ENCODE peak calls at places on chromosomes 4 and X, in six cellular contexts. K is cardiac fibroblast; U is body of pancreas; Y is prostate gland; R is CD8-positive, alpha-beta T cell; M is OCI-LY7. F is an unnamed sample.

GRCh38 chrX:28133763-28134162 is 152.5 kb upstream of the DCAF8L1 start:
- DNase-seq in K (no peak), U (no peak), Y (no peak), R (no peak), M (no peak), F (no peak)

GRCh38 chrX:72621163-72621562 is 48.5 kb upstream of the HDAC8 start:
- DNase-seq in K (no peak), U (peak), Y (no peak), R (no peak), M (no peak), F (no peak)

GRCh38 chr4:4776335-4776734 is 83.1 kb upstream of the MSX1 start:
- DNase-seq in K (no peak), U (no peak), Y (no peak), R (no peak), M (no peak), F (no peak)

GRCh38 chr4:142893012-142893411 is 46.9 kb upstream of the INPP4B start:
- DNase-seq in K (no peak), U (no peak), Y (no peak), R (no peak), M (no peak), F (no peak)

GRCh38 chr4:6916587-6917444 is 7.2 kb downstream of the TBC1D14 start:
- DNase-seq in K (no peak), U (no peak), Y (peak), R (peak), M (no peak), F (no peak)

GRCh38 chrX:151896734-151897474 is 15.8 kb upstream of the MAGEA4 start:
- DNase-seq in K (peak), U (no peak), Y (no peak), R (no peak), M (no peak), F (no peak)

GRCh38 chr4:168773388-168774195 is 236.5 kb downstream of the CBR4 start:
- DNase-seq in K (no peak), U (no peak), Y (no peak), R (no peak), M (no peak), F (no peak)

GRCh38 chr4:15963568-15963967 is 593 bp upstream of the FGFBP2 start:
- DNase-seq in K (no peak), U (no peak), Y (no peak), R (peak), M (no peak), F (no peak)

GRCh38 chr4:2366252-2367192 is 51.9 kb downstream of the ZFYVE28 start:
- DNase-seq in K (no peak), U (no peak), Y (no peak), R (no peak), M (no peak), F (no peak)

GRCh38 chrX:63330681-63331080 is 20.5 kb downstream of the SPIN4 start:
- DNase-seq in K (no peak), U (no peak), Y (no peak), R (no peak), M (no peak), F (no peak)

GRCh38 chrX:129741880-129742758 is 3.3 kb downstream of the XPNPEP2 start:
- DNase-seq in K (no peak), U (no peak), Y (no peak), R (no peak), M (no peak), F (no peak)

GRCh38 chr4:14529653-14530052 is 472.6 kb upstream of the CPEB2 start:
- DNase-seq in K (peak), U (no peak), Y (no peak), R (no peak), M (no peak), F (no peak)

GRCh38 chr4:48799157-48799556 is 19.1 kb upstream of the FRYL start:
- DNase-seq in K (no peak), U (no peak), Y (no peak), R (no peak), M (no peak), F (no peak)

GRCh38 chrX:17553451-17553850 is 178.5 kb downstream of the NHS start:
- DNase-seq in K (peak), U (no peak), Y (peak), R (no peak), M (no peak), F (no peak)

GRCh38 chrX:84340981-84341380 is 153.0 kb upstream of the RPS6KA6 start:
- DNase-seq in K (no peak), U (no peak), Y (no peak), R (no peak), M (no peak), F (no peak)

GRCh38 chrX:43661521-43662240 is 5.6 kb downstream of the MAOA start:
- DNase-seq in K (peak), U (no peak), Y (no peak), R (no peak), M (no peak), F (no peak)

GRCh38 chr4:8528713-8529112 is 51.5 kb upstream of the GPR78 start:
- DNase-seq in K (peak), U (no peak), Y (no peak), R (no peak), M (no peak), F (peak)

GRCh38 chrX:77814210-77814609 is 28.2 kb upstream of the ATRX start:
- DNase-seq in K (no peak), U (no peak), Y (no peak), R (no peak), M (no peak), F (no peak)

GRCh38 chr4:43148481-43148880 is 256.0 kb downstream of the GRXCR1 start:
- DNase-seq in K (no peak), U (no peak), Y (no peak), R (no peak), M (no peak), F (no peak)

GRCh38 chrX:45767021-45767491 is 566.4 kb upstream of the DIPK2B start:
- DNase-seq in K (peak), U (no peak), Y (no peak), R (no peak), M (no peak), F (no peak)

GRCh38 chr4:1204828-1205591 is 32.6 kb upstream of the SPON2 start:
- DNase-seq in K (no peak), U (peak), Y (no peak), R (no peak), M (no peak), F (no peak)

GRCh38 chrX:34300871-34301270 is 168.8 kb upstream of the FAM47A start:
- DNase-seq in K (peak), U (peak), Y (peak), R (no peak), M (peak), F (peak)

GRCh38 chrX:102651968-102652744 is 873 bp downstream of the GPRASP1 start:
- DNase-seq in K (peak), U (peak), Y (peak), R (peak), M (no peak), F (no peak)

GRCh38 chr4:153560918-153561317 is 94.8 kb downstream of the TMEM131L start:
- DNase-seq in K (no peak), U (no peak), Y (no peak), R (no peak), M (no peak), F (no peak)

DNA sequence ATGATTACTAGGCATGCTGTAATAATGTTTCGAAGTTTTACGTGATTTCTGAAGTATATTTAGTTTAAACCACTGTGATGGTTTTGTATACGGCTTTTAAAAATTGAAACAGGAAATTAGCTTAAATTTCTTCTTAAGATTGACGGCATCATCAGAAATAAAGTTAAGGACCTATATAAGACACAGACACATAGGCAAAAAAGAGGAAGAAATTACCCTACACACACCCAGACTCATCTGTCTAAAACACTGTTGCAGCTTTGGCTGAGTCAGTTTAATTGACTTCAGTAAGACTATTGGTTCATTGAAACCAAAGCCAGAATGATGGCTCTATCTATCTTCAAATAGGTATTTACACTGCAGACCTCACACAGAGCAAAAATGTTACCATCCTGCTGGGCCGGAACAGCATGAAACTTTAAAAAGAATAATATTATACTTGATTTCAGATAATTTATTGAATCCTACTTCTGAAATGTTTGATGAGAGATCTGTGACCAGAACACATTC is 4.4 kb downstream of the HHIP start:
- DNase-seq in K (no peak), U (no peak), Y (no peak), R (no peak), M (no peak), F (no peak)
- H3K4me3 ChIP-seq in K (peak), U (no peak), Y (no peak), R (no peak), M (no peak), F (no peak)

GRCh38 chr4:20193522-20193902 is 58.2 kb upstream of the SLIT2 start:
- DNase-seq in K (peak), U (no peak), Y (no peak), R (no peak), M (no peak), F (no peak)

GRCh38 chr4:20192754-20193521 is 58.8 kb upstream of the SLIT2 start:
- DNase-seq in K (peak), U (no peak), Y (no peak), R (no peak), M (no peak), F (peak)

GRCh38 chr4:20196476-20196875 is 55.2 kb upstream of the SLIT2 start:
- DNase-seq in K (peak), U (no peak), Y (no peak), R (no peak), M (no peak), F (no peak)

GRCh38 chr4:20195071-20195885 is 56.4 kb upstream of the SLIT2 start:
- DNase-seq in K (peak), U (no peak), Y (no peak), R (no peak), M (no peak), F (no peak)

DNA sequence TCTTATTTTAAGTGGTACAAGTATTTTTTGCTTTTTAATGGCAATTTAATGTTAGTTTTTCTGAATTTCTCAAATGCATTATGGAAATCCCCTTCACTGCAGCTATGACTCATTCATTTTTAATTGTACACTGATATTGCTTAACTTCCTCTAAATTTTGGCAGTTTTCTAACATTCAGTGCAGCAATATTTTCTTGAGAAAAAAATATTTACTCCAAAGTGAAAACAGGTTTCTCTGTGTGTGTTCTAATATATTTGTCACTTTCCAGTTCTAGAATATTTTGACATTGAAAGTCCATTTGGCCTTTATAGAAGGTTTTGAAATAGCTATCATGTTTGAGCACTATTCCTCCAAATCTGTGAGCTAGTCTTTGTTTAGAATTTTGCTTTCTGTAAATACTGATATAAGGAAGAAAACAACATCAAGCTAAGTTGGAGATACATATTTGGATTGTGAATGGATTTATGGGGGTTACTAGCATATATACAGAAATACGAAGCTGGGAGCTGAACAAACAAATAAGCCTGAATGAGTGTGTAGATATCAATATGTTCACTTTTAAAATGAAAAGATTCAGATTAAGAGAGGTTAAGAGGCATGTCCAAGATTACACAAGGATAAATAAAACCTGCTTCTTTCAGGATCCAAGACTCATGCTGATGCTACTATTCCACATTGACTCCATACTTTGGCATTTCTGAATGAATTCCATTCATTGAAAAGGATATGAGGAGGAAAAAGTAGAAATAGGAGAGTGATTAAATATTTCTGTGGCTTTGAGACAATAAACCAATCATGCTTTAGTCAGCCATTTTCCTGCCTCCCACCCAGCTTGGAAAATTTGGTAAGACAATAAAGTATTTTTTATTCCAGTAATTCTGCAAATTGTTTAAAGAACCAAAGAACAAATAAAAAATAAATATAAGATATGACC is 57.4 kb upstream of the SLIT2 start:
- DNase-seq in K (peak), U (no peak), Y (no peak), R (no peak), M (no peak), F (no peak)
- H3K4me3 ChIP-seq in K (no peak), U (no peak), Y (no peak), R (no peak), M (no peak), F (no peak)

GRCh38 chr4:73436674-73437557 is 895 bp downstream of the AFP start:
- DNase-seq in K (no peak), U (no peak), Y (no peak), R (no peak), M (no peak), F (no peak)
- H3K4me3 ChIP-seq in K (no peak), U (no peak), Y (no peak), R (no peak), M (no peak), F (no peak)

DNA sequence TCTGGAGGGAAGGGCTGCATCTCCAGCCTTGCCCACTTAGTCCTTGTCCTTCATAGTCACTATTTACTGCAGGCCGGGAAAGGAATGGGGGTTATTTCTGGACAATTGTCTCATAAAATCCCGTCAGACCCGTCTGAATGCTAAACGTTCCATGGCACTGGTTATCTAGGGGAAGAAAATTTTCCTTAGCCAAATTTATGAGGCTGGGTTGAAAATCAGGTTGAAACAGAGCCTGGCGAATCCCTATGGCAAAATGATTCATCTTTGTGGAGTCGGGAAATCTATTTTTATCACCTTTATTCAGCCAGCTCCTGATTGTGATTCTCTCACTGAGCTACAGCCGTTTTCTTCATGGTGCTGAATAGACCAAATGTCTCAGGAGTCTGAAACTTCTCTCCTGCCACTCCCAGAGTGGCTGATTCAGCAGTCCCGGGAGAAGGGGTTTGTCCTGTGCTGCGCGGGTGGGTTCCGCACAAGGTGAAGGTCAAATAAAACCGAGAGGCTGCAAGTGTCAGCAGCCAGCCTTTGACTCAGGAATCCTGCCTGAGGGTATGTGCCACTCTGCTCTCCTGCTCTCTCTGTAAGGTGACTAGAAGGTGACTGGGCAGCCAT is 1.0 kb downstream of the LIMCH1 start:
- DNase-seq in K (no peak), U (no peak), Y (peak), R (no peak), M (no peak), F (no peak)
- H3K4me3 ChIP-seq in K (no peak), U (no peak), Y (no peak), R (no peak), M (no peak), F (no peak)

DNA sequence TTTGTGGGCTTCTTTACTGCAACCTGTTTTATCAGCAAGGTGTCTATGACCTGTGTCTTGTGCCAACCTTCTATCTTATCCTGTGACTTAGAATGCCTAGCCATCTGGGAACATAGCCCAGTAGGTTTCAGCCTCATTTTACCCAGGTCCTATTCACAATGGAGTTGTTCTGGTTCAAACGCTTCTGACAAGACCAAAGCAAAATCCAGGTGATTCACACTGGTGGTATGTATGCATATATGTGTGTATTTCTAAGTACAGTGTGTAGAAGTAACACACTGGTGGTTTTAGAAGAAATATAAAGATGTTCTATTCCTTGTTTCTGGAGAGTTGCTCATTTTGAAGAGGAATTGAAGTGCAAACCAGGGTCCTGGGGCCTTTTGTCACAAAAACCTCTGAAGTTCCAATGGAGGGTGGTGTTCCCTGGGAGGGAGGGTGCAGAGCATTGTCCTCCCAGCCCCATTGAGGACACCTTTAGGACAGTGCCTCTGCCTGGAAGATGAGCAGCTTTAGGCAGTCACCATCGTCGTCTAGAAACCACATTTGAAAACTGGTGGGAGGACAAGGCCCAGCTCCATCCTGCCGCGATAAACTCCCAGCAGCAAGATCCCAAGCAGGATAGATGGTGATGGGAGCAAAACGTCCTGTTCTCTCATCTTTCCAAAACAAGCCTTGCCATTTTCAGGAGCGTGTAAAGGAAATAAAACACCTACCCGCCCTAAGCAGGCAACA is 191.4 kb downstream of the TSPAN5 start:
- DNase-seq in K (no peak), U (no peak), Y (no peak), R (no peak), M (no peak), F (no peak)
- H3K4me3 ChIP-seq in K (no peak), U (no peak), Y (no peak), R (no peak), M (no peak), F (no peak)

DNA sequence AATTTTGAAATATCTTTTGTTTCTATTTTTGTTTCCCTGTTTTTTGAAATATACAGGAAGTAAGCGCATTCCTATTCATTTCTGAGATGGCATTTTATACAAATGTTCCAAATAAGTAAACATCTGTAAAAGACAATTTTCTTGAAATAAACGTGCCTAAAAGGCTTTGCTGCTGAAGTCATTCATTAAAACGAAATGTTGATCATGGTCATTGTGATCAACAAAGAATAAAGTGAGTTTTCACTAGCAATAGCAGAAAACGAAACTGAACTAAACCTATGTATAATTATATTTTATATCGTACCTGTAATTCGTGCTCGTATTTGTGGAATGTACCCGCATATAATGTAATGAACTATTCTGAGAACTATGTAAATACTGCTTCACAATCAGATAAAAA is 221.2 kb downstream of the MGST2 start:
- DNase-seq in K (no peak), U (no peak), Y (no peak), R (no peak), M (no peak), F (no peak)
- H3K4me3 ChIP-seq in K (peak), U (no peak), Y (peak), R (no peak), M (no peak), F (no peak)

F was measured in kidney epithelial cell.